ENCODE peak calls at places on chromosome 22, in six cellular contexts. One of them, this sample, is unnamed.

GRCh38 chr22:31830721-31831070 is 76.9 kb downstream of the DEPDC5 start:
- DNase-seq in H1: no peak
- DNase-seq in HepG2: no peak
- DNase-seq in A549: no peak
- DNase-seq in GM12878: no peak
- DNase-seq in HCT116: no peak
- DNase-seq in this sample: no peak

GRCh38 chr22:49011769-49012598 is 815.7 kb downstream of the BRD1 start:
- DNase-seq in H1: peak; percentile 35
- DNase-seq in A549: no peak
- DNase-seq in HepG2: no peak
- DNase-seq in GM12878: no peak
- DNase-seq in HCT116: no peak
- DNase-seq in this sample: no peak

GRCh38 chr22:32817137-32817536 is 15.6 kb downstream of the TIMP3 start:
- DNase-seq in HepG2: no peak
- DNase-seq in H1: no peak
- DNase-seq in GM12878: no peak
- DNase-seq in A549: no peak
- DNase-seq in HCT116: no peak
- DNase-seq in this sample: no peak

GRCh38 chr22:28600546-28601143 is 79.0 kb downstream of the TTC28 start:
- DNase-seq in A549: peak; percentile 48
- DNase-seq in HepG2: peak; percentile 53
- DNase-seq in GM12878: no peak
- DNase-seq in HCT116: peak; percentile 24
- DNase-seq in H1: no peak
- DNase-seq in this sample: peak; percentile 72

GRCh38 chr22:35206889-35207288 is 50.4 kb upstream of the HMGXB4 start:
- DNase-seq in HCT116: no peak
- DNase-seq in H1: no peak
- DNase-seq in HepG2: no peak
- DNase-seq in GM12878: no peak
- DNase-seq in A549: no peak
- DNase-seq in this sample: no peak

GRCh38 chr22:49340406-49340805 is 487.3 kb downstream of the BRD1 start:
- DNase-seq in A549: no peak
- DNase-seq in GM12878: no peak
- DNase-seq in HCT116: no peak
- DNase-seq in HepG2: no peak
- DNase-seq in H1: no peak
- DNase-seq in this sample: no peak

GRCh38 chr22:49660321-49660720 is 167.4 kb downstream of the BRD1 start:
- DNase-seq in A549: no peak
- DNase-seq in HCT116: no peak
- DNase-seq in GM12878: no peak
- DNase-seq in HepG2: no peak
- DNase-seq in H1: no peak
- DNase-seq in this sample: no peak

GRCh38 chr22:49123621-49124192 is 704.0 kb downstream of the BRD1 start:
- DNase-seq in GM12878: no peak
- DNase-seq in H1: no peak
- DNase-seq in HCT116: no peak
- DNase-seq in A549: no peak
- DNase-seq in HepG2: no peak
- DNase-seq in this sample: no peak

GRCh38 chr22:25563757-25564319 is 637 bp upstream of the GRK3 start:
- DNase-seq in H1: no peak
- DNase-seq in HCT116: no peak
- DNase-seq in HepG2: peak; percentile 61
- DNase-seq in A549: no peak
- DNase-seq in GM12878: no peak
- DNase-seq in this sample: peak; percentile 6

GRCh38 chr22:44259366-44260215 is 53.2 kb downstream of the SHISAL1 start:
- DNase-seq in A549: no peak
- DNase-seq in HepG2: no peak
- DNase-seq in H1: peak; percentile 36
- DNase-seq in GM12878: no peak
- DNase-seq in HCT116: no peak
- DNase-seq in this sample: no peak

GRCh38 chr22:12601870-12602779 is 2925.9 kb upstream of the OR11H1 start:
- DNase-seq in A549: no peak
- DNase-seq in GM12878: no peak
- DNase-seq in H1: no peak
- DNase-seq in HCT116: no peak
- DNase-seq in HepG2: peak; percentile 61
- DNase-seq in this sample: no peak

GRCh38 chr22:41047741-41048140 is 44.7 kb upstream of the EP300 start:
- DNase-seq in A549: no peak
- DNase-seq in GM12878: no peak
- DNase-seq in HCT116: no peak
- DNase-seq in HepG2: no peak
- DNase-seq in H1: no peak
- DNase-seq in this sample: peak; percentile 20

GRCh38 chr22:50603511-50604255 is 3.1 kb downstream of the MAPK8IP2 start:
- DNase-seq in GM12878: no peak
- DNase-seq in HCT116: no peak
- DNase-seq in A549: no peak
- DNase-seq in HepG2: no peak
- DNase-seq in H1: no peak
- DNase-seq in this sample: no peak

GRCh38 chr22:17130199-17130598 is 9.0 kb upstream of the TMEM121B start:
- DNase-seq in GM12878: no peak
- DNase-seq in A549: peak; percentile 6
- DNase-seq in H1: no peak
- DNase-seq in HCT116: no peak
- DNase-seq in HepG2: no peak
- DNase-seq in this sample: peak; percentile 34

GRCh38 chr22:45429424-45429823 is 15.9 kb downstream of the RIBC2 start:
- DNase-seq in H1: no peak
- DNase-seq in A549: no peak
- DNase-seq in HCT116: no peak
- DNase-seq in GM12878: no peak
- DNase-seq in HepG2: no peak
- DNase-seq in this sample: no peak
- H3K4me2 ChIP-seq in H1: no peak overlapping the region
- H3K4me2 ChIP-seq in A549: no peak overlapping the region
- H3K4me2 ChIP-seq in HCT116: no peak overlapping the region
- H3K4me2 ChIP-seq in GM12878: no peak overlapping the region
- H3K4me2 ChIP-seq in HepG2: no peak overlapping the region
- H3K4me2 ChIP-seq in this sample: no peak overlapping the region

GRCh38 chr22:36413022-36413770 is 25.4 kb upstream of the MYH9 start:
- DNase-seq in GM12878: no peak
- DNase-seq in H1: no peak
- DNase-seq in HCT116: no peak
- DNase-seq in A549: no peak
- DNase-seq in HepG2: peak; percentile 53
- DNase-seq in this sample: peak; percentile 36

GRCh38 chr22:36419177-36419911 is 31.6 kb upstream of the MYH9 start:
- DNase-seq in H1: peak; percentile 51
- DNase-seq in GM12878: no peak
- DNase-seq in A549: no peak
- DNase-seq in HepG2: peak; percentile 100
- DNase-seq in HCT116: no peak
- DNase-seq in this sample: peak; percentile 96

GRCh38 chr22:36415415-36416168 is 27.8 kb upstream of the MYH9 start:
- DNase-seq in H1: no peak
- DNase-seq in HCT116: no peak
- DNase-seq in GM12878: no peak
- DNase-seq in A549: peak; percentile 49
- DNase-seq in HepG2: no peak
- DNase-seq in this sample: no peak

GRCh38 chr22:36419912-36420882 is 32.4 kb upstream of the MYH9 start:
- DNase-seq in HepG2: no peak
- DNase-seq in A549: no peak
- DNase-seq in H1: no peak
- DNase-seq in GM12878: no peak
- DNase-seq in HCT116: no peak
- DNase-seq in this sample: no peak

GRCh38 chr22:36417281-36417686 is 29.5 kb upstream of the MYH9 start:
- DNase-seq in A549: no peak
- DNase-seq in HCT116: no peak
- DNase-seq in H1: no peak
- DNase-seq in GM12878: no peak
- DNase-seq in HepG2: no peak
- DNase-seq in this sample: peak; percentile 73
- TF ChIP-seq CEBPB in A549: no peak
- TF ChIP-seq CEBPB in HCT116: no peak
- TF ChIP-seq CEBPB in H1: no peak
- TF ChIP-seq CEBPB in GM12878: no peak
- TF ChIP-seq CEBPB in HepG2: no peak
- TF ChIP-seq CEBPB in this sample: no peak

GRCh38 chr22:20062043-20062765 is 17.8 kb upstream of the DGCR8 start:
- DNase-seq in HCT116: no peak
- DNase-seq in H1: no peak
- DNase-seq in HepG2: no peak
- DNase-seq in GM12878: no peak
- DNase-seq in A549: no peak
- DNase-seq in this sample: no peak
- H3K4me2 ChIP-seq in HCT116: peak overlapping the region; percentile 66
- H3K4me2 ChIP-seq in H1: no peak overlapping the region
- H3K4me2 ChIP-seq in HepG2: no peak overlapping the region
- H3K4me2 ChIP-seq in GM12878: no peak overlapping the region
- H3K4me2 ChIP-seq in A549: no peak overlapping the region
- H3K4me2 ChIP-seq in this sample: no peak overlapping the region

GRCh38 chr22:34116126-34116525 is 195.8 kb upstream of the LARGE1 start:
- DNase-seq in A549: no peak
- DNase-seq in HCT116: no peak
- DNase-seq in GM12878: no peak
- DNase-seq in H1: no peak
- DNase-seq in HepG2: no peak
- DNase-seq in this sample: no peak

GRCh38 chr22:34113381-34113780 is 193.1 kb upstream of the LARGE1 start:
- DNase-seq in HepG2: no peak
- DNase-seq in A549: no peak
- DNase-seq in GM12878: no peak
- DNase-seq in H1: no peak
- DNase-seq in HCT116: no peak
- DNase-seq in this sample: no peak

GRCh38 chr22:34115722-34116121 is 195.4 kb upstream of the LARGE1 start:
- DNase-seq in GM12878: no peak
- DNase-seq in A549: no peak
- DNase-seq in HepG2: no peak
- DNase-seq in HCT116: no peak
- DNase-seq in H1: no peak
- DNase-seq in this sample: no peak

GRCh38 chr22:34108168-34108567 is 187.9 kb upstream of the LARGE1 start:
- DNase-seq in GM12878: no peak
- DNase-seq in A549: no peak
- DNase-seq in HepG2: no peak
- DNase-seq in HCT116: no peak
- DNase-seq in H1: no peak
- DNase-seq in this sample: no peak

DNA sequence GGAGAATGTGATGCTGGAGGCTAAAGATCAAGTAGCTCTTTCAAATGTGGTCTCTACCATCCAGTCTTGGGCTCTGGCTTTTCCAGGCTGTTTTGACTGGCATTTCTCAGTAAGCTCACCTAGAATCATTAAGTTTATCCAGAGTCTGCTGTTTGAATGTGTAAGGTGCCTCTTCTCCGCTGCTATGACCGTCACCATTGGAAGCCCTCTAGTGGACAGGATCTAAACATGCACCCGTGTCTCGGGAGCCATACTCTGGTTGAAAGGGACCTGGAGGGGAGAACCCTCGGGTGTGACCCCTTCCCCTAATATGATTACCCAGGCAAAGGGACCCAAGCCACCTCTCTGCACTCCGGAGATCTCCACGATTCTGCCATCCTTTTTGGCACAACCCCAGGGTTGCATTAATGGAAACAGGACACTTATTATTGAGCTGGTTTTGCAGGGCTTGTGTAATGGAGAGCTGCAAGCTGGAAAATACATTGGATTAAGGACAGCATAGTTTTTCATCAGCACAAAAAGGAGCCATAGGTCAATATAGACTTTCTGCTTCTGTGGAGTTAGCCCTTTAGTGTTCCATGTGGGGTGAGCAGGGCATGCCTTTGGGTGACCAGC is 191.0 kb upstream of the LARGE1 start:
- DNase-seq in H1: peak; percentile 59
- DNase-seq in HCT116: no peak
- DNase-seq in GM12878: no peak
- DNase-seq in HepG2: peak; percentile 22
- DNase-seq in A549: peak; percentile 22
- DNase-seq in this sample: no peak
- TF ChIP-seq CEBPB in H1: no peak
- TF ChIP-seq CEBPB in HCT116: no peak
- TF ChIP-seq CEBPB in GM12878: no peak
- TF ChIP-seq CEBPB in HepG2: no peak
- TF ChIP-seq CEBPB in A549: no peak
- TF ChIP-seq CEBPB in this sample: no peak

DNA sequence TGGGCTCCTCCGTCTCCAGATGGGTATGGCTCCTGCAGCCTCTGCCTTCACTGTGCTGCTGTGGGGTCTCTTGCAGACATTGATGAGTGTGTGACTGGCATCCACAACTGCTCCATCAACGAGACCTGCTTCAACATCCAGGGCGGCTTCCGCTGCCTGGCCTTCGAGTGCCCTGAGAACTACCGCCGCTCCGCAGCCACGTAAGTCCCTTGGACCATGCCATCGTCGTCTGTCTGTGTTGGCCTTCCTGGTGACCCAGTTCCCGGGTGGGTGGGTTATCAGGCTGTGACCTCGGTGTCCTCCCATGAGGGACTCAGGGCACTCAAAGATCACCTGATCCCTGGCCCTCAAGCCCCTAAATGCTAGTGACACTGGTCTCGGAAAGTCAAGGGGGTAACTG is 47.7 kb downstream of the FBLN1 start:
- DNase-seq in A549: no peak
- DNase-seq in HepG2: no peak
- DNase-seq in H1: no peak
- DNase-seq in GM12878: no peak
- DNase-seq in HCT116: no peak
- DNase-seq in this sample: no peak
- H3K4me2 ChIP-seq in A549: no peak overlapping the region
- H3K4me2 ChIP-seq in HepG2: no peak overlapping the region
- H3K4me2 ChIP-seq in H1: no peak overlapping the region
- H3K4me2 ChIP-seq in GM12878: no peak overlapping the region
- H3K4me2 ChIP-seq in HCT116: no peak overlapping the region
- H3K4me2 ChIP-seq in this sample: no peak overlapping the region

DNA sequence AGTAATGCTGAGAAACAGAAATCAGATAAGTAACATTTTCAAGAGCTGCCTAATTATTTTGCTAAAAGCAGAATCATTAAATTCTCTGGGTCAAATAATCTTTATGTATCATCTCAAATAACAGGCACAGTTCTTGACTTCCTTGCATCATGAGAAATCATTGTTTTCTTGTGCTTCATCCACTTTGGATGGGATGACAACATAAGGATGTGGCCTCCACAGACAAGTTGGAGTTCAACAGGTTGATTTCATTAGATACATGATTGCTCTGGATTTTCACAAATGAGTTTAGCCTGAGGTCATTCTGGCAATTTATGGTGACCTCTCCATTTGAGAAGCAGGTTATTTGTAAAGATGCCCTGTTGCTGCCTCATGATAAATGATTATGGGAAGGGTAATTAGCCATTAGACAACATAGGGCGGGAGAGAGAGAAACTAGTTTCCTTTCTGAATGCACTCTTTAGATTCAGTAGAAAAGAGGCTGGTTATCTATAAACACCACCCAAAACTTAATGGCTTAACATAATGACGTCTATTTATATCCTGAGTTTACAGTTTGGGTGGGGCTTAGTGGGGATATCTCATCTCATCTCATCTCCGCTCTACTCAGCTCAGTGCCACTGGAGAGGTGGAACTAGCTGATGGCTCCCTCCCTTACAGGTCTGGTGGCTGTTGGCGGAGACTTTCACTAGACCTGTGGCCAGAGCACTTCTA is 35.0 kb upstream of the ADORA2A start:
- DNase-seq in GM12878: no peak
- DNase-seq in H1: no peak
- DNase-seq in HCT116: no peak
- DNase-seq in A549: no peak
- DNase-seq in HepG2: no peak
- DNase-seq in this sample: no peak
- TF ChIP-seq CEBPB in GM12878: no peak
- TF ChIP-seq CEBPB in H1: no peak
- TF ChIP-seq CEBPB in HCT116: no peak
- TF ChIP-seq CEBPB in A549: no peak
- TF ChIP-seq CEBPB in HepG2: no peak
- TF ChIP-seq CEBPB in this sample: no peak

This sample was measured in IMR-90.